ENCODE peak calls at places on chromosomes 3 and 15, in seven cellular contexts. N is stimulated activated CD4-positive, alpha-beta T cell treated with anti-CD3 and anti-CD28 coated beads, Interleukin-15, amount 100 ng/mL, for 1 hour; Q is SK-N-SH; K is HEK293T; I is heart right ventricle; T is transverse colon; E is caudate nucleus. G is an unnamed sample.

GRCh38 chr3:138009476-138010272 is at the start of gene CLDN18:
- DNase-seq in K (no peak), Q (no peak), E (no peak), T (no peak), I (no peak), N (no peak), G (peak)

GRCh38 chr3:124772081-124772831 is 42.0 kb downstream of the UMPS start:
- DNase-seq in T (no peak), Q (peak), I (peak), N (no peak), K (no peak), E (peak), G (peak)

GRCh38 chr3:147903037-147903436 is 493.9 kb downstream of the ZIC1 start:
- DNase-seq in E (no peak), Q (no peak), N (no peak), I (no peak), T (no peak), K (no peak), G (no peak)

GRCh38 chr3:14429237-14429636 is 26.8 kb downstream of the SLC6A6 start:
- DNase-seq in K (no peak), Q (no peak), I (no peak), N (no peak), E (no peak), T (no peak), G (no peak)

GRCh38 chr3:192467230-192468186 is 259.8 kb downstream of the FGF12 start:
- DNase-seq in K (peak), N (peak), T (peak), I (peak), E (peak), Q (peak), G (peak)

GRCh38 chr3:30607032-30607833 is 832 bp downstream of the TGFBR2 start:
- DNase-seq in Q (no peak), T (peak), K (peak), I (peak), N (peak), E (peak), G (peak)

GRCh38 chr3:65945480-65945879 is 93.2 kb downstream of the MAGI1 start:
- DNase-seq in Q (no peak), E (no peak), N (no peak), T (no peak), I (no peak), K (no peak), G (peak)

GRCh38 chr3:162540421-162540820 is 1043.8 kb downstream of the OTOL1 start:
- DNase-seq in I (no peak), Q (no peak), K (no peak), E (no peak), T (no peak), N (no peak), G (no peak)

GRCh38 chr3:170488802-170489201 is 70.1 kb downstream of the CLDN11 start:
- DNase-seq in K (no peak), E (no peak), N (no peak), T (no peak), Q (no peak), I (no peak), G (no peak)

GRCh38 chr15:42253300-42253699 is 19.7 kb upstream of the GANC start:
- DNase-seq in N (no peak), Q (no peak), K (no peak), T (no peak), E (no peak), I (no peak), G (no peak)

GRCh38 chr15:93422476-93422875 is 333.5 kb upstream of the RGMA start:
- DNase-seq in K (no peak), T (no peak), I (no peak), Q (no peak), N (no peak), E (no peak), G (no peak)

GRCh38 chr3:185797993-185798830 is 26.6 kb downstream of the IGF2BP2 start:
- DNase-seq in I (no peak), T (no peak), Q (no peak), N (no peak), E (no peak), K (no peak), G (no peak)

GRCh38 chr3:52480768-52481715 is 14.1 kb upstream of the STAB1 start:
- DNase-seq in E (no peak), T (no peak), K (no peak), I (peak), N (no peak), Q (no peak), G (no peak)

GRCh38 chr3:160106905-160107861 is 118.0 kb upstream of the C3orf80 start:
- DNase-seq in K (no peak), T (peak), I (no peak), N (no peak), Q (no peak), E (no peak), G (no peak)

GRCh38 chr3:29420106-29420505 is 139.2 kb downstream of the RBMS3 start:
- DNase-seq in I (no peak), Q (no peak), K (no peak), E (no peak), T (no peak), N (no peak), G (peak)

GRCh38 chr15:74869726-74870407 is 3.3 kb downstream of the SCAMP2 start:
- DNase-seq in K (no peak), N (no peak), I (peak), E (no peak), Q (peak), T (peak), G (no peak)

GRCh38 chr15:62068787-62069170 is 2.0 kb downstream of the C2CD4A start:
- DNase-seq in T (no peak), N (no peak), E (no peak), Q (peak), K (no peak), I (no peak), G (peak)

GRCh38 chr3:128385080-128385832 is 81.4 kb downstream of the DNAJB8 start:
- DNase-seq in Q (no peak), E (no peak), N (no peak), T (peak), K (no peak), I (peak), G (no peak)

GRCh38 chr3:42803800-42804112 is 534 bp downstream of the HIGD1A start:
- DNase-seq in T (peak), Q (peak), K (peak), E (no peak), I (peak), N (no peak), G (peak)

GRCh38 chr15:97989330-97989729 is 28.8 kb downstream of the ARRDC4 start:
- DNase-seq in E (no peak), I (no peak), Q (no peak), K (no peak), N (no peak), T (no peak), G (no peak)

GRCh38 chr3:119559441-119559963 is at the start of gene CD80:
- DNase-seq in I (peak), E (no peak), K (peak), Q (no peak), N (no peak), T (peak), G (peak)

GRCh38 chr15:76983588-76984379 is 11.1 kb upstream of the PSTPIP1 start:
- DNase-seq in Q (no peak), I (no peak), T (no peak), K (no peak), E (no peak), N (no peak), G (no peak)

GRCh38 chr15:63677778-63678177 is 80.6 kb downstream of the FBXL22 start:
- DNase-seq in E (no peak), I (peak), Q (no peak), T (peak), N (no peak), K (no peak), G (no peak)

GRCh38 chr15:66772967-66773873 is 71.2 kb downstream of the SMAD6 start:
- DNase-seq in T (peak), Q (peak), I (no peak), E (no peak), N (no peak), K (no peak), G (no peak)

GRCh38 chr15:41944313-41944940 is 27.9 kb downstream of the EHD4 start:
- DNase-seq in Q (no peak), T (no peak), N (no peak), E (no peak), I (no peak), K (no peak), G (peak)

GRCh38 chr15:68053997-68054657 is at the start of gene PIAS1:
- DNase-seq in T (peak), I (peak), E (peak), N (peak), Q (peak), K (peak), G (peak)

GRCh38 chr3:48561045-48561736 is 2.4 kb downstream of the UCN2 start:
- DNase-seq in N (no peak), K (no peak), T (peak), E (peak), I (peak), Q (peak), G (peak)

GRCh38 chr3:46695177-46695961 is 1.9 kb upstream of the ALS2CL start:
- DNase-seq in E (peak), T (peak), I (peak), Q (peak), N (no peak), K (peak), G (peak)

GRCh38 chr15:85496551-85497545 is 116.4 kb downstream of the AKAP13 start:
- DNase-seq in N (no peak), I (no peak), K (no peak), T (no peak), E (no peak), Q (peak), G (no peak)

GRCh38 chr15:88745075-88745474 is 58.2 kb upstream of the ACAN start:
- DNase-seq in T (no peak), N (no peak), K (no peak), Q (no peak), I (no peak), E (no peak), G (no peak)

GRCh38 chr3:86948840-86949239 is 42.1 kb downstream of the VGLL3 start:
- DNase-seq in Q (no peak), T (no peak), I (no peak), K (no peak), N (no peak), E (no peak), G (no peak)

GRCh38 chr3:188000361-188000861 is 153.5 kb upstream of the LPP start:
- DNase-seq in E (no peak), Q (no peak), K (no peak), I (no peak), N (no peak), T (peak), G (no peak)

GRCh38 chr15:20346082-20346805 is 195.4 kb downstream of the GOLGA6L6 start:
- DNase-seq in N (no peak), K (no peak), E (no peak), T (no peak), Q (no peak), I (no peak), G (no peak)

GRCh38 chr3:52392216-52392930 is 52.5 kb downstream of the SEMA3G start:
- DNase-seq in N (no peak), I (no peak), T (no peak), Q (no peak), K (no peak), E (no peak), G (no peak)

GRCh38 chr3:129723558-129724324 is 117.3 kb upstream of the PLXND1 start:
- DNase-seq in I (no peak), Q (no peak), N (no peak), E (no peak), K (no peak), T (peak), G (peak)

G was measured in A172.